ENCODE peak calls at places on chromosomes 3 and 15, in four cellular contexts. One of them, this sample, is unnamed.

GRCh38 chr15:84552896-84553295 is 47.9 kb upstream of the ZSCAN2 start:
- DNase-seq in fibroblast of lung: peak; percentile 73
- DNase-seq in cardiac muscle cell: no peak
- DNase-seq in Peyer's patch: no peak
- DNase-seq in this sample: peak; percentile 17

GRCh38 chr15:42499888-42500609 is 4.6 kb downstream of the SNAP23 start:
- DNase-seq in fibroblast of lung: no peak
- DNase-seq in cardiac muscle cell: no peak
- DNase-seq in Peyer's patch: no peak
- DNase-seq in this sample: no peak

GRCh38 chr15:76533060-76533955 is 196.7 kb downstream of the ISL2 start:
- DNase-seq in fibroblast of lung: no peak
- DNase-seq in cardiac muscle cell: no peak
- DNase-seq in Peyer's patch: no peak
- DNase-seq in this sample: peak; percentile 2

GRCh38 chr3:120144267-120144666 is 50.0 kb upstream of the GSK3B start:
- DNase-seq in fibroblast of lung: peak; percentile 63
- DNase-seq in cardiac muscle cell: peak; percentile 51
- DNase-seq in Peyer's patch: no peak
- DNase-seq in this sample: no peak

GRCh38 chr15:31238906-31239305 is 87.7 kb upstream of the KLF13 start:
- DNase-seq in fibroblast of lung: no peak
- DNase-seq in cardiac muscle cell: no peak
- DNase-seq in Peyer's patch: no peak
- DNase-seq in this sample: no peak

GRCh38 chr3:10933021-10933420 is 59.5 kb upstream of the SLC6A1 start:
- DNase-seq in fibroblast of lung: no peak
- DNase-seq in cardiac muscle cell: no peak
- DNase-seq in Peyer's patch: no peak
- DNase-seq in this sample: no peak

GRCh38 chr3:6737223-6737994 is 123.5 kb upstream of the GRM7 start:
- DNase-seq in fibroblast of lung: no peak
- DNase-seq in cardiac muscle cell: peak; percentile 23
- DNase-seq in Peyer's patch: no peak
- DNase-seq in this sample: no peak

GRCh38 chr15:31328425-31328998 is 1.9 kb downstream of the KLF13 start:
- DNase-seq in fibroblast of lung: peak; percentile 32
- DNase-seq in cardiac muscle cell: no peak
- DNase-seq in Peyer's patch: no peak
- DNase-seq in this sample: peak; percentile 38

GRCh38 chr3:16056210-16056607 is 118.3 kb upstream of the GALNT15 start:
- DNase-seq in fibroblast of lung: peak; percentile 63
- DNase-seq in cardiac muscle cell: no peak
- DNase-seq in Peyer's patch: peak; percentile 57
- DNase-seq in this sample: peak; percentile 96

GRCh38 chr3:56251343-56251945 is 216.8 kb downstream of the ERC2 start:
- DNase-seq in fibroblast of lung: peak; percentile 40
- DNase-seq in cardiac muscle cell: peak; percentile 71
- DNase-seq in Peyer's patch: peak; percentile 49
- DNase-seq in this sample: peak; percentile 64

DNA sequence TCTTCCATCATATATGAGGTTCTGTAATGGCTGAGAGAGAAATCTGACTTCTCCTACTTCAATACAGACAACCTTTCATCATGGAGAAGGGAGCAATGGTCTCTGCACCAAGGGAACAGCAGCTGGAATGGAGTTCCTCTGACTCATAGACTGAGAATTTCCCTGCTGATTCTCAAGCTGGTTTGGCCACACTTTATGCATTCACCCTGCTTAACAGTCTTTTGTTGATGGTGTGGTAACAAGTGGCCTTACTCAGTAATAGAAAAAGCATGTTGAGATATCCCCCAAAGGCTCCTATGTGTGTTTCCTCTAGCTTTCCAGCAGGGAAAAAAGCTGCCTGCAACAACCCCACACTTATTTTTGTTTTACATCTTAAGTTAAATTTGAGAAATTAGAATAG is 138.1 kb downstream of the GREM1 start:
- DNase-seq in fibroblast of lung: peak; percentile 100
- DNase-seq in cardiac muscle cell: no peak
- DNase-seq in Peyer's patch: no peak
- DNase-seq in this sample: peak; percentile 99
- TF ChIP-seq CTCF in fibroblast of lung: no peak
- TF ChIP-seq CTCF in cardiac muscle cell: no peak
- TF ChIP-seq CTCF in Peyer's patch: no peak
- TF ChIP-seq CTCF in this sample: no peak

GRCh38 chr15:101244889-101245668 is 6.8 kb downstream of the CHSY1 start:
- DNase-seq in fibroblast of lung: no peak
- DNase-seq in cardiac muscle cell: no peak
- DNase-seq in Peyer's patch: no peak
- DNase-seq in this sample: no peak

GRCh38 chr15:101248274-101248673 is 3.6 kb downstream of the CHSY1 start:
- DNase-seq in fibroblast of lung: no peak
- DNase-seq in cardiac muscle cell: no peak
- DNase-seq in Peyer's patch: no peak
- DNase-seq in this sample: no peak

GRCh38 chr15:101246824-101247745 is 4.8 kb downstream of the CHSY1 start:
- DNase-seq in fibroblast of lung: no peak
- DNase-seq in cardiac muscle cell: no peak
- DNase-seq in Peyer's patch: no peak
- DNase-seq in this sample: no peak

GRCh38 chr15:101244039-101244781 is 7.6 kb downstream of the CHSY1 start:
- DNase-seq in fibroblast of lung: peak; percentile 69
- DNase-seq in cardiac muscle cell: no peak
- DNase-seq in Peyer's patch: no peak
- DNase-seq in this sample: no peak

GRCh38 chr15:101246391-101246790 is 5.5 kb downstream of the CHSY1 start:
- DNase-seq in fibroblast of lung: no peak
- DNase-seq in cardiac muscle cell: no peak
- DNase-seq in Peyer's patch: no peak
- DNase-seq in this sample: peak; percentile 44
- H3K4me3 ChIP-seq in fibroblast of lung: peak overlapping the region; percentile 25
- H3K4me3 ChIP-seq in cardiac muscle cell: no peak overlapping the region
- H3K4me3 ChIP-seq in Peyer's patch: no peak overlapping the region
- H3K4me3 ChIP-seq in this sample: no peak overlapping the region

GRCh38 chr3:24493951-24494615 is 567 bp downstream of the THRB start:
- DNase-seq in fibroblast of lung: peak; percentile 10
- DNase-seq in cardiac muscle cell: peak; percentile 51
- DNase-seq in Peyer's patch: peak; percentile 78
- DNase-seq in this sample: peak; percentile 60
- TF ChIP-seq CTCF in fibroblast of lung: no peak
- TF ChIP-seq CTCF in cardiac muscle cell: no peak
- TF ChIP-seq CTCF in Peyer's patch: no peak
- TF ChIP-seq CTCF in this sample: no peak

DNA sequence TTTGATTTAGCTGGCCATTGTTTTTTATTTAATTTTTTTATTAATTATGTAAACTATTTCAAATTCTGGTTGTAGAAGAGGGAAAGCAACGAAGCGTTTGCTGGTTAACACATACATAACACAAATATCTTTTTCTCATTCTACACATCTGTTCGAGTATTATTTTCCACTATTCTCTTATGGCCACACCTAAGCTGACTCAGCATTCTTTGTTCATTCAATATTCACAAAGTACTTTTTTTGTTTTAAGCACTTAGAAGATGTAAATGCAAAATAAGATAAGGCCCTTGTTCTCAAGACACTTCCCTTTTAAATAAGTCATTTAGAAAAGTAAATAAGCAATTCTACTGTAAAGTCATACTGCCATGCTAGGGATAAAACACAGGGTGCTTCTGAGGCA is 45.4 kb downstream of the CADM2 start:
- DNase-seq in fibroblast of lung: no peak
- DNase-seq in cardiac muscle cell: no peak
- DNase-seq in Peyer's patch: no peak
- DNase-seq in this sample: no peak
- H3K4me3 ChIP-seq in fibroblast of lung: no peak overlapping the region
- H3K4me3 ChIP-seq in cardiac muscle cell: no peak overlapping the region
- H3K4me3 ChIP-seq in Peyer's patch: no peak overlapping the region
- H3K4me3 ChIP-seq in this sample: no peak overlapping the region

GRCh38 chr15:80936288-80937078 is 53.1 kb downstream of the MESD start:
- DNase-seq in fibroblast of lung: no peak
- DNase-seq in cardiac muscle cell: peak; percentile 28
- DNase-seq in Peyer's patch: no peak
- DNase-seq in this sample: no peak
- TF ChIP-seq CTCF in fibroblast of lung: no peak
- TF ChIP-seq CTCF in cardiac muscle cell: no peak
- TF ChIP-seq CTCF in Peyer's patch: no peak
- TF ChIP-seq CTCF in this sample: no peak

GRCh38 chr3:5010706-5011554 is 31.7 kb downstream of the BHLHE40 start:
- DNase-seq in fibroblast of lung: no peak
- DNase-seq in cardiac muscle cell: no peak
- DNase-seq in Peyer's patch: peak; percentile 76
- DNase-seq in this sample: peak; percentile 63
- H3K4me3 ChIP-seq in fibroblast of lung: no peak overlapping the region
- H3K4me3 ChIP-seq in cardiac muscle cell: no peak overlapping the region
- H3K4me3 ChIP-seq in Peyer's patch: no peak overlapping the region
- H3K4me3 ChIP-seq in this sample: no peak overlapping the region

DNA sequence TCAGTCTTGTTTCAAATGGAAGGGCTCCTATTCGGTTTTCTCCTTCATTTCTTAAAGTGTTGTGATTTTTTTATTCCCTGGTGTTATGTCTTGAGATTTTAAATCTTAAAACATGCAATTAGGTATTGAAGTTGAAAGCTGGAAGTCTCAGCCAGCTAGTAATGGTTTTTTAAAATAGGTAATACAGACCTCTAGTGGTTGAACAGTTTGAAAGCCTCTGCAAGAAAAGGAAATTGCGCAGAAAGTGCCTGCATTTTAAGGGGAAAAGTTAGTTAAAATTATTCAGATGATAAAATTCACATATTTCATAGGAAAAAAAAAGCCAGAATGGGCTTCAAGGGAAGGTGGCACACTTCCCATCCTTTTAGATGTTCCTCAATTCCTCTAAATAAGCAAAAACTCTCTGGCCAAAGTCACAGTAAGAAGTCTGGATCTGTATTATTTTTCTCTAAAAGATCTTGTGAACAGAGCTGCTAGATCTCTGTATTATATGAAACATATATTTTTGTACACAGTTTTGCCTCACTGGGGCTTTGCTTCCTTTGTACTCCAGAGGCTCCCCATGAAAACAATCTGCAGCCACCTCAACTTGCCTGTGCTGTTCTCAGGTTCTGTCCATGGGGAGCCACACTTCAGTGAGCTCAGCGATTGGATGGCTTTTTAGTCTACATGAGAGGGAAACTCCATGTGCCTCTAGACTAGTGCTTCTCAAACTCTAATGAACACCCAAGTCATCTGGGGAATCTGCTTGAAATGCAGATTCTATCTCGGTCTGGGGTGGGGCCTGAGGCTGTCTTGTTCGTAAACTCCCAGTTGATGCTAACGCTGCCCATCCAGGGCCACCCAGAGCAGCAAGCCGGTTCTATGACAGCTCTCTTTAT is 21.5 kb downstream of the AGTR1 start:
- DNase-seq in fibroblast of lung: no peak
- DNase-seq in cardiac muscle cell: peak; percentile 11
- DNase-seq in Peyer's patch: no peak
- DNase-seq in this sample: peak; percentile 37
- TF ChIP-seq CTCF in fibroblast of lung: peak; percentile 64
- TF ChIP-seq CTCF in cardiac muscle cell: peak; percentile 55
- TF ChIP-seq CTCF in Peyer's patch: peak; percentile 44
- TF ChIP-seq CTCF in this sample: peak; percentile 51

This sample was measured in fibroblast of mammary gland.